ENCODE peak calls at places on chromosomes 16 and 17, in seven cellular contexts. P, D, O, L, R, X and H are unnamed samples.

GRCh38 chr17:75540923-75541503 is 15.5 kb downstream of the LLGL2 start:
- DNase-seq in L (no peak), O (no peak), X (no peak), P (no peak), D (no peak), R (no peak), H (no peak)

GRCh38 chr17:27504188-27504995 is 48.1 kb downstream of the KSR1 start:
- DNase-seq in P (no peak), O (no peak), L (no peak), R (no peak), X (no peak), D (no peak), H (no peak)

GRCh38 chr16:79848739-79849518 is 248.4 kb upstream of the MAF start:
- DNase-seq in P (no peak), L (no peak), R (no peak), O (no peak), X (no peak), D (no peak), H (no peak)

GRCh38 chr16:84883301-84883700 is 63.5 kb downstream of the CRISPLD2 start:
- DNase-seq in O (peak), D (peak), R (no peak), L (no peak), P (no peak), X (peak), H (no peak)

GRCh38 chr17:60640503-60640902 is 37.1 kb upstream of the BCAS3 start:
- DNase-seq in D (peak), L (peak), R (no peak), P (peak), O (no peak), X (no peak), H (peak)

GRCh38 chr16:47459603-47460002 is 1.3 kb downstream of the ITFG1 start:
- DNase-seq in X (no peak), P (no peak), D (peak), O (no peak), R (no peak), L (no peak), H (no peak)

GRCh38 chr17:73293031-73293430 is 18.8 kb downstream of the CDC42EP4 start:
- DNase-seq in R (no peak), D (no peak), O (peak), P (no peak), X (peak), L (no peak), H (no peak)

GRCh38 chr16:15041260-15042011 is 14.4 kb downstream of the NTAN1 start:
- DNase-seq in R (no peak), D (peak), P (no peak), O (peak), X (no peak), L (no peak), H (peak)

GRCh38 chr16:47646914-47647313 is 185.8 kb downstream of the PHKB start:
- DNase-seq in O (no peak), D (no peak), P (no peak), R (no peak), X (no peak), L (no peak), H (no peak)

GRCh38 chr16:82748026-82748425 is 121.3 kb downstream of the CDH13 start:
- DNase-seq in X (no peak), D (no peak), O (no peak), L (peak), P (no peak), R (no peak), H (peak)

GRCh38 chr17:64778102-64778366 is 115.9 kb upstream of the SMURF2 start:
- DNase-seq in P (no peak), X (no peak), L (no peak), O (no peak), R (no peak), D (no peak), H (no peak)

GRCh38 chr16:47446431-47446830 is 14.4 kb downstream of the ITFG1 start:
- DNase-seq in D (no peak), P (no peak), L (no peak), X (peak), O (no peak), R (no peak), H (no peak)

GRCh38 chr17:46892192-46892703 is 30.7 kb upstream of the GOSR2 start:
- DNase-seq in P (no peak), O (no peak), L (no peak), D (no peak), R (no peak), X (no peak), H (no peak)

GRCh38 chr17:69812240-69812837 is 262.7 kb upstream of the KCNJ16 start:
- DNase-seq in X (no peak), L (peak), O (no peak), R (no peak), D (no peak), P (no peak), H (no peak)

GRCh38 chr16:56125922-56126321 is 65.4 kb upstream of the GNAO1 start:
- DNase-seq in D (no peak), X (no peak), R (no peak), P (no peak), L (no peak), O (no peak), H (no peak)

GRCh38 chr17:78616946-78617345 is 39.8 kb upstream of the DNAH17 start:
- DNase-seq in X (no peak), R (no peak), L (no peak), D (no peak), O (no peak), P (no peak), H (no peak)

GRCh38 chr17:30332057-30332542 is 1.8 kb downstream of the TMIGD1 start:
- DNase-seq in D (no peak), O (no peak), P (no peak), L (peak), R (no peak), X (no peak), H (peak)

GRCh38 chr17:56521439-56522141 is 71.9 kb upstream of the NOG start:
- DNase-seq in X (no peak), L (no peak), R (peak), D (no peak), O (peak), P (no peak), H (no peak)

GRCh38 chr17:27259356-27259755 is 34.6 kb upstream of the WSB1 start:
- DNase-seq in L (no peak), P (no peak), X (no peak), O (no peak), D (no peak), R (no peak), H (no peak)

GRCh38 chr16:13633381-13633861 is 286.5 kb upstream of the ERCC4 start:
- DNase-seq in P (no peak), D (peak), L (no peak), X (no peak), O (no peak), R (no peak), H (no peak)

GRCh38 chr17:28907052-28907438 is 4.2 kb upstream of the DHRS13 start:
- DNase-seq in X (peak), L (no peak), D (no peak), O (no peak), R (no peak), P (no peak), H (no peak)

GRCh38 chr17:80886641-80887573 is 104.7 kb upstream of the CHMP6 start:
- DNase-seq in R (no peak), P (no peak), X (no peak), O (no peak), L (no peak), D (no peak), H (no peak)

GRCh38 chr16:56675685-56676210 is 6.1 kb downstream of the MT1H start:
- DNase-seq in O (peak), X (no peak), L (no peak), D (peak), R (peak), P (no peak), H (no peak)

GRCh38 chr17:49001671-49002070 is 4.5 kb downstream of the IGF2BP1 start:
- DNase-seq in D (no peak), X (no peak), P (no peak), O (no peak), L (no peak), R (no peak), H (no peak)

GRCh38 chr17:62793919-62794665 is 14.0 kb downstream of the MARCHF10 start:
- DNase-seq in D (no peak), X (no peak), O (no peak), P (no peak), L (no peak), R (no peak), H (no peak)

GRCh38 chr17:75830168-75831031 is 13.8 kb downstream of the UNC13D start:
- DNase-seq in X (peak), P (peak), R (peak), O (peak), L (no peak), D (peak), H (no peak)

GRCh38 chr17:19911033-19911432 is 43.3 kb upstream of the ULK2 start:
- DNase-seq in R (no peak), P (no peak), X (no peak), L (no peak), O (no peak), D (peak), H (no peak)
- H2AK5ac ChIP-seq in R (no peak), P (no peak), X (no peak), L (no peak), O (no peak), D (no peak), H (no peak)

GRCh38 chr17:38734235-38734633 is 4.1 kb downstream of the CISD3 start:
- DNase-seq in P (no peak), X (no peak), R (no peak), O (no peak), L (no peak), D (no peak), H (no peak)

GRCh38 chr17:38732376-38733314 is 2.5 kb downstream of the CISD3 start:
- DNase-seq in X (no peak), L (no peak), R (no peak), O (no peak), D (no peak), P (no peak), H (no peak)

GRCh38 chr17:38733315-38734234 is 3.4 kb downstream of the CISD3 start:
- DNase-seq in R (no peak), O (peak), D (peak), X (no peak), L (no peak), P (no peak), H (no peak)

GRCh38 chr17:38738007-38738662 is 8.0 kb downstream of the CISD3 start:
- DNase-seq in D (no peak), O (no peak), P (no peak), X (no peak), R (no peak), L (no peak), H (no peak)

GRCh38 chr17:38735161-38735997 is 5.2 kb downstream of the CISD3 start:
- DNase-seq in P (no peak), L (peak), D (peak), O (peak), X (no peak), R (peak), H (no peak)
- H2AK5ac ChIP-seq in P (peak), L (peak), D (no peak), O (no peak), X (no peak), R (no peak), H (no peak)

GRCh38 chr17:31456814-31457213 is 65.3 kb downstream of the RAB11FIP4 start:
- DNase-seq in O (no peak), R (no peak), X (no peak), L (no peak), P (no peak), D (no peak), H (no peak)

GRCh38 chr17:31459716-31460115 is 68.2 kb downstream of the RAB11FIP4 start:
- DNase-seq in D (no peak), L (no peak), X (no peak), R (no peak), P (no peak), O (no peak), H (no peak)

GRCh38 chr17:31457391-31458234 is 66.1 kb downstream of the RAB11FIP4 start:
- DNase-seq in R (no peak), D (peak), O (no peak), L (no peak), P (no peak), X (no peak), H (no peak)

GRCh38 chr17:31460226-31460721 is 68.8 kb downstream of the RAB11FIP4 start:
- DNase-seq in D (no peak), P (no peak), R (no peak), O (no peak), X (no peak), L (no peak), H (no peak)

GRCh38 chr17:31458829-31459228 is 67.4 kb downstream of the RAB11FIP4 start:
- DNase-seq in O (no peak), R (no peak), D (no peak), L (no peak), P (no peak), X (no peak), H (no peak)
- H2AK5ac ChIP-seq in O (no peak), R (no peak), D (peak), L (no peak), P (peak), X (no peak), H (no peak)

GRCh38 chr17:8150194-8151119 is 1.7 kb downstream of the PER1 start:
- DNase-seq in R (no peak), L (no peak), O (no peak), P (no peak), D (no peak), X (no peak), H (no peak)
- H2AK5ac ChIP-seq in R (no peak), L (no peak), O (no peak), P (peak), D (no peak), X (no peak), H (peak)

DNA sequence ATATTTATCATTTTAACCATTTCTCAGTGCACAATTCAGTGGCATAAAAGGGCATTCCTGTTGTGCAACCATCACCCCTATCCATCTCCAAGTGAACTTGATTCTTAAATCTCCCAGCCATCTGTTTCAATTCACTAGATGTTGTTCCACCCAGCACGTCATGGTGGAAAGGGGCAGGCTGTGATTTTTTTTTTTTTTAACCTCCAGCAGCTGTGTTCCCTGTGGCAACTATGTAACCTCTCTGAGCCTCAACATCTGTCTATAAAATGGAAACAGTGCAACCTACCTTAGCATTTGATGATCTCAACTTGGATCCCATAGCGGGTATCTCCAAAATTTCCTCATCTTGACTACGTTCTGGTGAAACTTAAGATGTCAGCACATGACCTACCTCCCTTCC is 604.5 kb downstream of the WWOX start:
- DNase-seq in L (no peak), P (no peak), R (no peak), O (no peak), D (no peak), X (no peak), H (no peak)
- H2AK5ac ChIP-seq in L (no peak), P (no peak), R (no peak), O (no peak), D (no peak), X (no peak), H (no peak)

DNA sequence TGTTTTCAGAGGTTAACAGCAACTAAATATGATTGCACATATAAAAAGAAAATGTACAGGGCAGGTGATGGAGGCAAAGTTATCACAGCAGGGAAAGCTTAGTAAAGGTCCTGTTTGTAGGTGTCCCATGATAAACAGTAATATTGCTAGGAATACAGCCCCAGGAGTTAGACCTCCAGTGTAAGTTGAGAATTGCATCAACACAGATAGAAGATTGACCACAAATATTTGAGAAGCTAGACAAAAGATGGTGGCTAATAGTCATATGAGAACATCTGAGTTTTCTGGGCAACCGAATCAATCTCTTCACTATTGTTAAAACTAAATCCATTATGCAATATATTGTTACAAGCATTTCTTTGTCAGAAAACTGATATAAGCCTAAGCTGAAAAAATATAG is 152.6 kb downstream of the CDH11 start:
- DNase-seq in X (no peak), D (no peak), O (no peak), R (no peak), L (peak), P (no peak), H (peak)
- H2AK5ac ChIP-seq in X (no peak), D (no peak), O (no peak), R (no peak), L (no peak), P (no peak), H (no peak)

GRCh38 chr17:6818938-6819337 is 12.6 kb downstream of the TEKT1 start:
- DNase-seq in X (no peak), O (no peak), R (no peak), P (no peak), L (no peak), D (no peak), H (no peak)

DNA sequence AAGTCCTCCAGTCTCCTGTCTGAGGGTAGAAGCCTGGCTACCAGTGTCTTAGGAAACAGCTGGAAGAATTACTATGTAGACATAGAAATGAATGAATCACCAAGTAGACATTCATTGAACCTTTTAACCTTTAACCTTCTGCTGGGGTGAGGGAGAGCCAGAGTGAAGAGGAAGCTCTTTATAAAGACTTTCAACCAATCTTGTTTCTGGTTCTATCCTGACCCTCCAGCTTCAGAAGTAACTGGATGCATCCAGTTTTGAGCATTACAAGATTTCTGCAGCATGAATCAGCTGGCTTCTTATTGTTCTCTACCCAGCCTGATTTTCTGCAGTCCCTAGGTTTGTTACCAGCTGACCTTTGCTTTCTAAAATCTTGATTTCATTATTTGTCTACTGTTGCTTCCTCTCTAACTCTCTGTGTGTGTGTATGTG is 8.5 kb downstream of the TEKT1 start:
- DNase-seq in O (no peak), D (no peak), X (no peak), R (no peak), L (peak), P (no peak), H (peak)
- H2AK5ac ChIP-seq in O (no peak), D (no peak), X (no peak), R (no peak), L (no peak), P (no peak), H (no peak)

DNA sequence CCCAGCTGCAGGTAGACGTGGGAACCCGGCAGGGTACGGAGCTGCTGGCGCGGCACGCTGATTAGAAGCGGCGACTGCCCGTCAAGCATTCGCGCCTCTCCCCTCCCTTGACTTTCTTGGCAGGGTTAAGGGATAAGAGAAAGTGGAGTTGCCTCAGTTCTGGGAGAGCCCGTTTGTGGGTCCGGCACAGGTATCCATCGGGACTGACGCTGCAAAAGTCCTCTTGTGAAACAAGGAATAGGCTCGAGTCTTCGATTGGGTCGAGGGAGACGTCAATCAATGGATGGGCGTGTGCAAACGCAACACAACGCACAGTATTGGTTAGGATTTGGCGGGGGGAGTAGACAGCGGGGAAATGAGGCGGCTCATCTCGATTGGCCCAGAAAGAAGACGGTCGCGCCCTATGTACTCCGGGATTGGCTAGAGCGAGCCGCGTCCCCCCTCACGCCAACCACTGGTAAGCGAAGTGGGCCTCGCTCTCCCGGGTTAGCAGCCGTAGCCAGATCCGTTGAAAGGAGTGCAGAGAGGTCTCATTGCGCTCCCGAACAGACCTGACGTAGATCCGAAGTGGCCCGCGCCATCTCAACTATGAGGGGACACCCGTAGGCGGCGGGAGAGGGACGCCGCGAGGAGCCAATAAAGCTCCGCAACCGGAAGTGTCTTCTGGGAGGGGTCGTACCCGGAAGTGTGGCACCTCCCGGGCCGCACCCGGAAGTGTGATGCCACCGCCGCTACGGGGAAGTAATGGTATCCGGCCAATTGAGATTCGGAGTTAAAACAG is at the start of gene MON1B:
- DNase-seq in X (peak), O (peak), L (peak), D (peak), R (peak), P (peak), H (peak)
- H2AK5ac ChIP-seq in X (peak), O (no peak), L (no peak), D (peak), R (no peak), P (no peak), H (peak)

GRCh38 chr17:51684214-51684613 is 423.9 kb downstream of the UTP18 start:
- DNase-seq in X (no peak), R (no peak), L (no peak), P (no peak), O (peak), D (no peak), H (no peak)
- H2AK5ac ChIP-seq in X (no peak), R (no peak), L (no peak), P (no peak), O (no peak), D (no peak), H (no peak)

GRCh38 chr16:3938471-3938842 is 57.9 kb upstream of the CREBBP start:
- DNase-seq in R (no peak), P (no peak), D (no peak), O (no peak), L (no peak), X (no peak), H (no peak)
- H2AK5ac ChIP-seq in R (no peak), P (peak), D (no peak), O (no peak), L (no peak), X (no peak), H (peak)